ENCODE peak calls at places on chromosomes 11 and 22, in seven cellular contexts. P is SK-N-SH, B is OCI-LY7, A is PC-3, I is GM23338, U is neural progenitor cell, Z is MM.1S. O is an unnamed sample.

GRCh38 chr11:61736310-61736709 is 16.1 kb upstream of the MYRF start:
- DNase-seq in P (no peak), B (no peak), Z (no peak), A (peak; percentile 56), U (no peak), I (no peak), O (no peak)

GRCh38 chr11:18526130-18526520 is 617 bp downstream of the TSG101 start:
- DNase-seq in P (no peak), B (no peak), U (no peak), A (no peak), I (no peak), Z (no peak), O (no peak)

GRCh38 chr22:30144391-30144790 is 64.1 kb downstream of the HORMAD2 start:
- DNase-seq in U (no peak), B (no peak), P (no peak), A (no peak), Z (no peak), I (no peak), O (no peak)

GRCh38 chr11:2523821-2524391 is 79.1 kb downstream of the KCNQ1 start:
- DNase-seq in B (no peak), I (no peak), Z (no peak), P (peak; percentile 19), U (peak; percentile 1), A (no peak), O (no peak)

GRCh38 chr11:64569300-64569970 is 21.6 kb upstream of the SLC22A12 start:
- DNase-seq in A (no peak), U (no peak), I (no peak), P (peak; percentile 58), Z (no peak), B (no peak), O (no peak)

GRCh38 chr11:62928011-62928410 is 6.8 kb upstream of the CHRM1 start:
- DNase-seq in B (no peak), A (no peak), I (no peak), P (peak; percentile 82), Z (no peak), U (peak; percentile 43), O (no peak)

GRCh38 chr11:125514336-125515101 is 18.5 kb upstream of the FEZ1 start:
- DNase-seq in A (peak; percentile 65), U (no peak), Z (peak; percentile 79), P (peak; percentile 32), B (peak; percentile 40), I (no peak), O (no peak)

GRCh38 chr22:19875531-19876313 is 21.0 kb upstream of the GNB1L start:
- DNase-seq in U (peak; percentile 1), Z (no peak), P (peak; percentile 42), A (no peak), I (no peak), B (no peak), O (no peak)

GRCh38 chr11:3153291-3153861 is 11.7 kb downstream of the OSBPL5 start:
- DNase-seq in I (no peak), B (no peak), P (no peak), U (no peak), Z (no peak), A (no peak), O (no peak)

GRCh38 chr11:29300441-29300840 is 716.4 kb downstream of the KCNA4 start:
- DNase-seq in Z (no peak), U (no peak), I (peak; percentile 37), A (peak; percentile 85), B (no peak), P (no peak), O (no peak)

GRCh38 chr22:43185860-43186261 is 1.1 kb downstream of the TTLL12 start:
- DNase-seq in A (peak; percentile 24), U (peak; percentile 34), P (peak; percentile 58), B (peak; percentile 19), Z (peak; percentile 29), I (peak; percentile 43), O (peak; percentile 29)

GRCh38 chr11:87493516-87493915 is 455.8 kb downstream of the TMEM135 start:
- DNase-seq in B (no peak), Z (no peak), A (no peak), I (peak; percentile 87), U (peak; percentile 43), P (no peak), O (no peak)

GRCh38 chr11:115736146-115736545 is 231.9 kb upstream of the CADM1 start:
- DNase-seq in P (no peak), Z (no peak), I (no peak), B (peak; percentile 3), U (no peak), A (peak; percentile 2), O (no peak)

GRCh38 chr11:10796191-10796590 is 12.5 kb downstream of the EIF4G2 start:
- DNase-seq in P (no peak), B (no peak), I (no peak), U (no peak), Z (no peak), A (no peak), O (no peak)

GRCh38 chr11:8368772-8369171 is 105.1 kb upstream of the LMO1 start:
- DNase-seq in A (no peak), Z (no peak), I (no peak), P (no peak), U (no peak), B (no peak), O (no peak)

GRCh38 chr11:122036022-122036421 is 80.0 kb downstream of the BLID start:
- DNase-seq in I (no peak), U (no peak), P (no peak), Z (no peak), B (no peak), A (no peak), O (no peak)

GRCh38 chr22:50206599-50206998 is 5.8 kb downstream of the SELENOO start:
- DNase-seq in I (peak; percentile 88), B (peak; percentile 24), A (no peak), Z (no peak), P (peak; percentile 87), U (peak; percentile 70), O (no peak)

GRCh38 chr22:37211075-37211852 is 1.0 kb downstream of the SSTR3 start:
- DNase-seq in P (no peak), I (no peak), B (no peak), U (no peak), Z (no peak), A (no peak), O (no peak)

GRCh38 chr11:120998581-120998980 is 25.3 kb upstream of the TBCEL start:
- DNase-seq in A (no peak), I (no peak), U (no peak), P (no peak), B (no peak), Z (no peak), O (no peak)

GRCh38 chr11:108854366-108854765 is 189.5 kb downstream of the DDX10 start:
- DNase-seq in A (no peak), P (no peak), U (no peak), B (peak; percentile 52), I (no peak), Z (peak; percentile 83), O (no peak)

GRCh38 chr11:100562102-100562501 is 125.0 kb upstream of the ARHGAP42 start:
- DNase-seq in Z (no peak), P (no peak), B (no peak), I (no peak), U (no peak), A (peak; percentile 97), O (no peak)

GRCh38 chr11:80297808-80298460 is 857.1 kb upstream of the TENM4 start:
- DNase-seq in Z (no peak), I (no peak), B (no peak), P (no peak), U (no peak), A (peak; percentile 86), O (no peak)

GRCh38 chr11:17720796-17721171 is 1.4 kb downstream of the MYOD1 start:
- DNase-seq in P (peak; percentile 65), B (no peak), U (peak; percentile 56), I (peak; percentile 52), Z (no peak), A (no peak), O (no peak)

GRCh38 chr11:43947815-43948214 is 5.4 kb downstream of the C11orf96 start:
- DNase-seq in B (no peak), U (no peak), I (no peak), A (no peak), P (peak; percentile 80), Z (no peak), O (no peak)

GRCh38 chr11:1458340-1459218 is 28.0 kb downstream of the MOB2 start:
- DNase-seq in A (peak; percentile 4), U (peak; percentile 70), Z (no peak), I (peak; percentile 44), P (peak; percentile 90), B (peak; percentile 3), O (no peak)
- TF ChIP-seq CTCF in A (peak; percentile 55), U (peak; percentile 26), Z (peak; percentile 18), I (peak; percentile 41), P (peak; percentile 38), B (peak; percentile 53), O (peak; percentile 41)

DNA sequence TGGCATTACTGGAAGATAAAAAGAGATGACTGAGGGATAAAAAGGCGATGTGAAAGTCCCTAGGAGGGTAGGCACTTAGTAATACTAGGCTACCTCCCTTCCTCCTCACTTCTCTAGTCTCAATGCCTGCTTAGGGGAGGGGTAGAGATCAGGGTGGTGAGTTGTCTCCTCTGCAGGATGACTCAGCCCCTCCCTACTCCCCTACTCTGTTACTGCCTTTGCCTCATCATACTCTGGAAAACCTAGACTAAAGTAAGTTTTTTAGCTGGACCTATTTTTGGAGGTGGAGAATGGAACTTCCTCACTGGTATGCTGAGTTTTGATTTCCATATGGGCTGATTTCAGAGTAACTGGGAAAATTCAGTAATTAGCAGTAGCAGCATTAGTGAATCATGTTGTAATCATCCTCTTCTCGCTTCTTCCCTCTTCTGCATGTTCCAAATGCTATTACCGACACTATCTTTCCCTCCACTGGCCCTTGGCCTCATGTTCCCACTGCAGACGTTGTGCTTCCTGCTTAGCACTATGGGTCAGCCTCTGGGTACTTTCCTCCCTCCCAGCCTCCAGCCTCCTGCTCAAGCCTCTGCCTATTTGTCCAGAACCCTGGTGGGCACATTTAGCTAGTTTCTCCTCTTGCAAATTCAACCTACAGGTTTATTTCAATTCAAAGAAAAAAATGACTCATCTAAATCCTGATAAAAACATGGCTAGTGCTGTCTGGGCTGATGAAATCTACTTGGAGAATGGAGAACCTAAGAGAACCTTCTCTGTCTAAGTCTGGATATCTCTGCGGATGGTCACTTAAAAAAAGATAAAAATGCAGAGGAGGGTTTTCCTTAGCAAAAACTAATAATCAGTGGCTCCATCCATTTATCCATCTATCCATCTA is 281.7 kb downstream of the ST3GAL4 start:
- DNase-seq in U (no peak), Z (no peak), P (no peak), I (no peak), B (no peak), A (no peak), O (no peak)
- TF ChIP-seq EZH2phosphoT487 in U (no peak), Z (no peak), P (no peak), I (no peak), B (no peak), A (no peak), O (no peak)

DNA sequence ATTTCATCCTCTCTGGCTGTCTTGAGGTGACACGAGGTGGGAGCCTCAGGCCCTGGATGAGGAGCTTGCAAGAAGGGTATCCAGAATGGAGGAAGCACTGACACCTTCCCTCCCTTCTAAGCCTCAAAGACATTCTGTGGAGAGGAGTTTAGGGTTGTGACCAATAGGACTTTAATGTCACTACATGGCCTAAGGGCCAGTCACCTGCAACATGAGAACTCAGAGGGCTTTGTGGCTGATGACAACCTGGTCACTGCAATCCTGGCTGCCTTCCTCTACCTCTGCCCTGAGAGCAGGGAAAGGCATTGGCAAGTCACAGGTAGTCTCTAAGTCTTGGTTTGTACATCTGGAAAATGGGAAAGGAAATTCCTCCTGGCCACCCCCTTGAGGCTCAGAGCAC is 33.7 kb downstream of the PISD start:
- DNase-seq in P (no peak), U (no peak), I (no peak), A (no peak), Z (no peak), B (no peak), O (no peak)
- H3K4me1 ChIP-seq in P (peaks cover 71% of the 10 kb centered on the region), U (peaks cover 37% of the 10 kb centered on the region), I (peaks cover 19% of the 10 kb centered on the region), A (no peaks in the 10 kb centered on the region), Z (peaks cover 8% of the 10 kb centered on the region), B (peaks cover 67% of the 10 kb centered on the region), O (peaks cover 31% of the 10 kb centered on the region)

GRCh38 chr11:75107187-75107586 is 10.5 kb upstream of the OR2AT4 start:
- DNase-seq in I (no peak), B (no peak), U (no peak), P (no peak), A (peak; percentile 37), Z (no peak), O (no peak)
- TF ChIP-seq CTCF in I (no peak), B (no peak), U (no peak), P (no peak), A (no peak), Z (no peak), O (no peak)

O was measured in HCT116.